ENCODE peak calls at places on chromosomes 16 and 17, in five cellular contexts. One of them, this sample, is unnamed.

GRCh38 chr17:15944720-15945492 is at the start of gene ADORA2B:
- DNase-seq in type B pancreatic cell: peak; percentile 80
- DNase-seq in SK-N-SH: peak; percentile 94
- DNase-seq in right atrium auricular region: peak; percentile 62
- DNase-seq in cardiac muscle cell: peak; percentile 84
- DNase-seq in this sample: peak; percentile 63

GRCh38 chr16:87507351-87508069 is 14.7 kb upstream of the ZCCHC14 start:
- DNase-seq in right atrium auricular region: no peak
- DNase-seq in type B pancreatic cell: no peak
- DNase-seq in cardiac muscle cell: no peak
- DNase-seq in SK-N-SH: no peak
- DNase-seq in this sample: no peak

GRCh38 chr17:7219434-7219811 is 213 bp downstream of the DLG4 start:
- DNase-seq in right atrium auricular region: no peak
- DNase-seq in SK-N-SH: no peak
- DNase-seq in cardiac muscle cell: no peak
- DNase-seq in type B pancreatic cell: no peak
- DNase-seq in this sample: no peak

GRCh38 chr17:18191967-18192366 is 8.3 kb downstream of the ALKBH5 start:
- DNase-seq in cardiac muscle cell: no peak
- DNase-seq in type B pancreatic cell: no peak
- DNase-seq in SK-N-SH: peak; percentile 59
- DNase-seq in right atrium auricular region: no peak
- DNase-seq in this sample: no peak

GRCh38 chr17:37299257-37299985 is 76.4 kb upstream of the C17orf78 start:
- DNase-seq in type B pancreatic cell: no peak
- DNase-seq in right atrium auricular region: no peak
- DNase-seq in SK-N-SH: no peak
- DNase-seq in cardiac muscle cell: no peak
- DNase-seq in this sample: no peak

GRCh38 chr17:57530508-57530907 is 214.6 kb downstream of the CCDC182 start:
- DNase-seq in cardiac muscle cell: peak; percentile 62
- DNase-seq in SK-N-SH: no peak
- DNase-seq in type B pancreatic cell: no peak
- DNase-seq in right atrium auricular region: no peak
- DNase-seq in this sample: no peak

GRCh38 chr17:4577386-4577993 is 6.8 kb upstream of the SMTNL2 start:
- DNase-seq in cardiac muscle cell: no peak
- DNase-seq in SK-N-SH: no peak
- DNase-seq in type B pancreatic cell: no peak
- DNase-seq in right atrium auricular region: no peak
- DNase-seq in this sample: no peak

GRCh38 chr17:50110591-50111349 is 15.6 kb downstream of the PDK2 start:
- DNase-seq in type B pancreatic cell: no peak
- DNase-seq in right atrium auricular region: peak; percentile 84
- DNase-seq in SK-N-SH: peak; percentile 69
- DNase-seq in cardiac muscle cell: no peak
- DNase-seq in this sample: no peak

GRCh38 chr16:27841911-27842310 is 221.6 kb downstream of the GSG1L start:
- DNase-seq in type B pancreatic cell: no peak
- DNase-seq in right atrium auricular region: no peak
- DNase-seq in SK-N-SH: no peak
- DNase-seq in cardiac muscle cell: no peak
- DNase-seq in this sample: no peak

GRCh38 chr16:1183235-1183907 is 30.5 kb downstream of the CACNA1H start:
- DNase-seq in SK-N-SH: peak; percentile 55
- DNase-seq in right atrium auricular region: no peak
- DNase-seq in type B pancreatic cell: no peak
- DNase-seq in cardiac muscle cell: no peak
- DNase-seq in this sample: peak; percentile 43

GRCh38 chr17:55348749-55349354 is 72.8 kb downstream of the MMD start:
- DNase-seq in right atrium auricular region: peak; percentile 64
- DNase-seq in cardiac muscle cell: peak; percentile 75
- DNase-seq in SK-N-SH: peak; percentile 57
- DNase-seq in type B pancreatic cell: no peak
- DNase-seq in this sample: peak; percentile 46

GRCh38 chr16:68117884-68118283 is 32.7 kb downstream of the NFATC3 start:
- DNase-seq in type B pancreatic cell: no peak
- DNase-seq in right atrium auricular region: no peak
- DNase-seq in SK-N-SH: no peak
- DNase-seq in cardiac muscle cell: no peak
- DNase-seq in this sample: no peak

GRCh38 chr16:80056334-80056733 is 455.8 kb upstream of the MAF start:
- DNase-seq in right atrium auricular region: no peak
- DNase-seq in SK-N-SH: no peak
- DNase-seq in type B pancreatic cell: no peak
- DNase-seq in cardiac muscle cell: no peak
- DNase-seq in this sample: no peak

GRCh38 chr17:17413215-17413792 is 63.5 kb upstream of the MED9 start:
- DNase-seq in SK-N-SH: no peak
- DNase-seq in cardiac muscle cell: no peak
- DNase-seq in right atrium auricular region: no peak
- DNase-seq in type B pancreatic cell: no peak
- DNase-seq in this sample: no peak

GRCh38 chr17:39222151-39222550 is 3.6 kb downstream of the STAC2 start:
- DNase-seq in type B pancreatic cell: no peak
- DNase-seq in right atrium auricular region: no peak
- DNase-seq in cardiac muscle cell: no peak
- DNase-seq in SK-N-SH: no peak
- DNase-seq in this sample: no peak

GRCh38 chr17:65121916-65122821 is 15.0 kb upstream of the RGS9 start:
- DNase-seq in cardiac muscle cell: no peak
- DNase-seq in type B pancreatic cell: no peak
- DNase-seq in SK-N-SH: no peak
- DNase-seq in right atrium auricular region: no peak
- DNase-seq in this sample: no peak

GRCh38 chr16:2475413-2476344 is 752 bp downstream of the TBC1D24 start:
- DNase-seq in right atrium auricular region: no peak
- DNase-seq in type B pancreatic cell: no peak
- DNase-seq in SK-N-SH: peak; percentile 63
- DNase-seq in cardiac muscle cell: peak; percentile 34
- DNase-seq in this sample: no peak
- TF ChIP-seq CTCF in right atrium auricular region: no peak
- TF ChIP-seq CTCF in type B pancreatic cell: no peak
- TF ChIP-seq CTCF in SK-N-SH: no peak
- TF ChIP-seq CTCF in cardiac muscle cell: no peak
- TF ChIP-seq CTCF in this sample: no peak

GRCh38 chr17:40264458-40265185 is 23.1 kb upstream of the CDC6 start:
- DNase-seq in type B pancreatic cell: no peak
- DNase-seq in right atrium auricular region: no peak
- DNase-seq in SK-N-SH: no peak
- DNase-seq in cardiac muscle cell: no peak
- DNase-seq in this sample: no peak

GRCh38 chr17:40265337-40265736 is 22.3 kb upstream of the CDC6 start:
- DNase-seq in SK-N-SH: no peak
- DNase-seq in cardiac muscle cell: no peak
- DNase-seq in right atrium auricular region: no peak
- DNase-seq in type B pancreatic cell: no peak
- DNase-seq in this sample: no peak

GRCh38 chr17:40268141-40268712 is 19.5 kb upstream of the CDC6 start:
- DNase-seq in cardiac muscle cell: no peak
- DNase-seq in SK-N-SH: no peak
- DNase-seq in right atrium auricular region: no peak
- DNase-seq in type B pancreatic cell: no peak
- DNase-seq in this sample: no peak

DNA sequence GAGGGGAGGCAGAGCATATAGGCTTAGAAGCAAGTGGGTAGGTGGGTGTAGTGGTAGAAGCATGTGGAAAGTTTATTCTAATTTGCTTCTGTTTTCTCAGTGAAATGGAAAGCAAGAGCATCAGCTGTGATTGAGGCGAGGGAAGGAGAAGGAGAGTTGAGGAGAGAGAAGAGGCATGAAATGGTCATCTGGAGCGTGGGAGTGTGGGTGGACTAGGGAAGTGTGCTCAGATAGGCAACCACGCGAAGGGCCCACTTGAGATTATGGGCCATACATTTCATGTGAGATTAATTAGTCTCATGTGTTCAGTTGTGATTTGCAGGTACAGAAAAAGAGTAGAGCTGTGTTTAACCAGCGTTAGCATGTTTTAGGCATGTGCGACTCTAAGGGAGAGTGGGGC is 20.8 kb upstream of the CDC6 start:
- DNase-seq in type B pancreatic cell: no peak
- DNase-seq in SK-N-SH: no peak
- DNase-seq in cardiac muscle cell: no peak
- DNase-seq in right atrium auricular region: no peak
- DNase-seq in this sample: no peak
- TF ChIP-seq CTCF in type B pancreatic cell: no peak
- TF ChIP-seq CTCF in SK-N-SH: no peak
- TF ChIP-seq CTCF in cardiac muscle cell: no peak
- TF ChIP-seq CTCF in right atrium auricular region: no peak
- TF ChIP-seq CTCF in this sample: no peak

GRCh38 chr16:4694664-4695451 is 1.5 kb downstream of the NUDT16L1 start:
- DNase-seq in right atrium auricular region: no peak
- DNase-seq in SK-N-SH: peak; percentile 58
- DNase-seq in type B pancreatic cell: no peak
- DNase-seq in cardiac muscle cell: no peak
- DNase-seq in this sample: no peak
- TF ChIP-seq CTCF in right atrium auricular region: no peak
- TF ChIP-seq CTCF in SK-N-SH: no peak
- TF ChIP-seq CTCF in type B pancreatic cell: no peak
- TF ChIP-seq CTCF in cardiac muscle cell: no peak
- TF ChIP-seq CTCF in this sample: no peak

GRCh38 chr17:9802701-9803100 is 11.3 kb upstream of the DHRS7C start:
- DNase-seq in type B pancreatic cell: no peak
- DNase-seq in right atrium auricular region: no peak
- DNase-seq in cardiac muscle cell: no peak
- DNase-seq in SK-N-SH: no peak
- DNase-seq in this sample: no peak

GRCh38 chr17:9802294-9802693 is 10.9 kb upstream of the DHRS7C start:
- DNase-seq in right atrium auricular region: no peak
- DNase-seq in cardiac muscle cell: no peak
- DNase-seq in type B pancreatic cell: no peak
- DNase-seq in SK-N-SH: no peak
- DNase-seq in this sample: no peak

GRCh38 chr17:9801505-9801904 is 10.1 kb upstream of the DHRS7C start:
- DNase-seq in type B pancreatic cell: no peak
- DNase-seq in cardiac muscle cell: peak; percentile 78
- DNase-seq in right atrium auricular region: no peak
- DNase-seq in SK-N-SH: no peak
- DNase-seq in this sample: no peak

GRCh38 chr17:9798724-9799123 is 7.3 kb upstream of the DHRS7C start:
- DNase-seq in cardiac muscle cell: no peak
- DNase-seq in right atrium auricular region: no peak
- DNase-seq in type B pancreatic cell: no peak
- DNase-seq in SK-N-SH: no peak
- DNase-seq in this sample: no peak

GRCh38 chr17:9797965-9798364 is 6.6 kb upstream of the DHRS7C start:
- DNase-seq in right atrium auricular region: no peak
- DNase-seq in cardiac muscle cell: no peak
- DNase-seq in type B pancreatic cell: no peak
- DNase-seq in SK-N-SH: no peak
- DNase-seq in this sample: no peak
- TF ChIP-seq CTCF in right atrium auricular region: no peak
- TF ChIP-seq CTCF in cardiac muscle cell: no peak
- TF ChIP-seq CTCF in type B pancreatic cell: no peak
- TF ChIP-seq CTCF in SK-N-SH: no peak
- TF ChIP-seq CTCF in this sample: no peak

DNA sequence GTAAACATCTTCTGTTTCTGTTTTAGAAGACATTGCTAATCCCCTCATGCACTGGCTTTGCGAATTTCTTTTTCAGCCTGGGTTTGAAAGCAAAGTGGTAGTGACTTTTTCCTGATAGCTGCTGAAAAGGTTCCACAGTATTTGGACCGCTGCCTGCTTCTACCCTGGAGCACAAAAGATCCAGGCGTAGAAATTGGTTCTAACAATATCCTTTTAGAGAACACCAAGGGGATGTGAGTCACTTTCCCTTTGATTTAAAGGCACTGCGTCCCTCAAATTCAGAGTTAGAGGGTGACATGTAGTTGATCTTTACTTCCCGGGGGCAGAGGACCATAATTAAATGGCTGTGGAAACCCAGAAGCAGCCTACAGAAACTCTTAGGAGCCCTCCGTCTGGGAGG is 218.4 kb downstream of the WWOX start:
- DNase-seq in type B pancreatic cell: no peak
- DNase-seq in right atrium auricular region: no peak
- DNase-seq in SK-N-SH: no peak
- DNase-seq in cardiac muscle cell: no peak
- DNase-seq in this sample: no peak
- TF ChIP-seq CTCF in type B pancreatic cell: no peak
- TF ChIP-seq CTCF in right atrium auricular region: no peak
- TF ChIP-seq CTCF in SK-N-SH: no peak
- TF ChIP-seq CTCF in cardiac muscle cell: no peak
- TF ChIP-seq CTCF in this sample: no peak

This sample was measured in neural crest cell.